ENCODE peak calls at places on chromosomes 11 and 22, in ten cellular contexts. X is A549, J is HepG2, K is K562, O is suprapubic skin, I is tibial nerve, U is GM12891, Z is HCT116, C is adrenal gland, V is lower leg skin. N is an unnamed sample.

GRCh38 chr11:58926695-58927094 is 12.6 kb upstream of the GLYATL1 start:
- DNase-seq in O (no peak), K (no peak), U (no peak), V (no peak), X (no peak), I (no peak), C (no peak), Z (no peak), J (no peak), N (no peak)

GRCh38 chr11:100682247-100682969 is 4.7 kb upstream of the ARHGAP42 start:
- DNase-seq in I (no peak), O (no peak), V (no peak), K (no peak), Z (peak), U (no peak), J (no peak), X (no peak), C (no peak), N (no peak)

GRCh38 chr11:46335858-46336600 is 11.2 kb upstream of the DGKZ start:
- DNase-seq in K (no peak), X (no peak), U (no peak), I (no peak), C (no peak), V (no peak), J (no peak), Z (no peak), O (no peak), N (peak)

GRCh38 chr22:35473971-35474370 is 66.7 kb upstream of the RASD2 start:
- DNase-seq in Z (no peak), C (no peak), J (no peak), V (no peak), U (no peak), K (no peak), X (no peak), I (no peak), O (no peak), N (no peak)

GRCh38 chr22:42939451-42939881 is 75.5 kb downstream of the PACSIN2 start:
- DNase-seq in I (no peak), Z (no peak), X (no peak), U (no peak), C (no peak), V (no peak), K (no peak), O (peak), J (no peak), N (no peak)

GRCh38 chr22:30115705-30116104 is 35.4 kb downstream of the HORMAD2 start:
- DNase-seq in K (no peak), X (no peak), Z (peak), U (no peak), C (no peak), V (no peak), J (no peak), O (no peak), I (no peak), N (no peak)

GRCh38 chr11:43130616-43131015 is 181.2 kb upstream of the API5 start:
- DNase-seq in K (no peak), Z (no peak), V (no peak), J (no peak), O (no peak), X (no peak), C (peak), I (no peak), U (no peak), N (no peak)

GRCh38 chr11:70358797-70359196 is 39.5 kb upstream of the CTTN start:
- DNase-seq in X (no peak), J (no peak), Z (no peak), V (no peak), K (no peak), I (no peak), U (no peak), C (no peak), O (no peak), N (no peak)

GRCh38 chr22:39138357-39138997 is 14.0 kb downstream of the CBX7 start:
- DNase-seq in Z (no peak), K (no peak), I (no peak), C (no peak), X (no peak), V (no peak), U (no peak), J (no peak), O (no peak), N (no peak)

GRCh38 chr11:44905131-44905866 is 45.4 kb downstream of the TP53I11 start:
- DNase-seq in C (no peak), Z (no peak), J (no peak), K (no peak), O (no peak), I (no peak), V (no peak), X (no peak), U (no peak), N (no peak)

GRCh38 chr11:68354181-68354872 is 41.9 kb downstream of the LRP5 start:
- DNase-seq in J (no peak), X (peak), Z (peak), I (peak), O (peak), K (no peak), V (peak), U (no peak), C (peak), N (peak)

GRCh38 chr11:27926981-27927481 is 180.9 kb downstream of the KIF18A start:
- DNase-seq in I (no peak), U (no peak), Z (no peak), J (no peak), X (no peak), C (no peak), V (no peak), O (no peak), K (peak), N (peak)

GRCh38 chr22:22740560-22741276 is 96.3 kb downstream of the GGTLC2 start:
- DNase-seq in U (no peak), C (no peak), Z (no peak), X (no peak), I (no peak), K (no peak), O (no peak), J (no peak), V (no peak), N (no peak)

GRCh38 chr11:72048718-72049460 is 31.5 kb downstream of the NUMA1 start:
- DNase-seq in K (no peak), C (peak), U (no peak), O (no peak), I (no peak), X (no peak), Z (no peak), J (peak), V (no peak), N (no peak)

GRCh38 chr11:130008326-130008725 is 5.7 kb upstream of the PRDM10 start:
- DNase-seq in C (no peak), I (no peak), O (no peak), K (no peak), Z (no peak), J (no peak), V (no peak), U (no peak), X (no peak), N (no peak)

GRCh38 chr11:57480409-57481137 is 20.2 kb downstream of the RTN4RL2 start:
- DNase-seq in I (peak), V (peak), X (peak), J (peak), O (no peak), Z (no peak), U (peak), C (peak), K (peak), N (peak)

GRCh38 chr22:21713428-21714058 is 22.1 kb downstream of the YPEL1 start:
- DNase-seq in I (no peak), O (no peak), V (no peak), J (no peak), Z (no peak), U (no peak), C (no peak), K (no peak), X (no peak), N (no peak)

GRCh38 chr11:131546218-131546895 is 175.9 kb downstream of the NTM start:
- DNase-seq in V (no peak), X (no peak), Z (no peak), I (no peak), U (no peak), C (no peak), J (no peak), K (no peak), O (no peak), N (no peak)

GRCh38 chr11:63920870-63921417 is 4.0 kb upstream of the RCOR2 start:
- DNase-seq in U (no peak), Z (no peak), V (no peak), I (no peak), X (no peak), O (no peak), C (no peak), K (peak), J (no peak), N (no peak)

GRCh38 chr22:19788661-19789225 is 28.2 kb downstream of the TBX1 start:
- DNase-seq in I (no peak), O (no peak), J (no peak), Z (no peak), K (no peak), U (no peak), X (no peak), C (no peak), V (no peak), N (no peak)

DNA sequence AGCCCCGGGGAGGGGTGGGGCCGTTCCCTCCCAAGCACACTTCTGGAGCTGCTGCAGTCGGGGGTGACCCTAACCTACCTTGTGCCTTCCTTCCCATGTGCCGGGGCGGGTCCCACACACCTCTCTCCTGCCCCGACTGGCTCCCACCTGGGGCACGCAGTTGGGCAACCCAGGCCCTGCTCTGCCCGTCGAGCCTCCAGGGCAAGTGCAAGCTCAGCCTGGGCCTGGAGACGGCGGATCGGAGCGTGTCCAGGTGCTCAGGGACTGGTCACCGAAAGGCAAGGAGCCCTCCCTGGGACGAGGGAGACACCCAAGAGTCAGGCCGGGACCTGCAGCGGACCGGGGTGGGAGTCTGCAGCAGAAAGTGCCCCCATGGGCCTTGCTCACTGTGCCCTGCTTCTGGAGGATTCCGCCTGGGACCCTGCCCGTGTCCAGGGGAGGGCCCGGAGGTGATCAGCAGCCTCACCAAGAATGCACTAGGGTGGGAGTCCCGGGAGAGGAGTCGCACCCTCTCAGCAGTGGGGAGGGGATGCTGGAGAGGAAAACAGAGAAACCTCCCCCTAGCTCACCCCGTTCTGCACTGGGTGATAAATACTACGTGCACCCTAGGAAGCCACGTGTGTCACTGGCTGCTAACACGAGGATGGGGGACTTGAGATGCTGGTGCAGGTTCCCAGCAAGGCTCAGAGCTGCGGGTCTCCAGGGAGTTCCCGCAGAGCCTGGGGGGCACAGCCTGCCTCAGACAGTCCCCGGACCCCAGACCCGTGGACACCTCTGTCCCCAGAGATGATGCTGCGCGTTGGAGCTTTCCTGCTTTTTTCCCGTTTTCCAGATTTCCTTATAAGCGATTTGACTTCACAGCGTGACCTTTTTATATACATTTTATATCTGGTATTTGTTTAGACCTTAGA is 5.2 kb upstream of the GATD1 start:
- DNase-seq in U (no peak), O (no peak), I (no peak), C (no peak), K (no peak), Z (no peak), V (no peak), J (no peak), X (no peak), N (no peak)
- TF ChIP-seq POLR2A in U (no peak), O (no peak), I (no peak), C (no peak), K (no peak), Z (peak), V (no peak), J (no peak), X (no peak), N (no peak)

GRCh38 chr11:65857500-65858353 is at the start of gene CFL1:
- DNase-seq in O (peak), V (peak), X (peak), C (peak), I (peak), U (peak), Z (peak), K (peak), J (peak), N (peak)

GRCh38 chr11:65854871-65855837 is 2.8 kb downstream of the CFL1 start:
- DNase-seq in O (peak), X (no peak), C (peak), Z (no peak), U (no peak), V (no peak), I (no peak), K (no peak), J (no peak), N (no peak)

GRCh38 chr11:65855927-65856363 is 2.0 kb downstream of the CFL1 start:
- DNase-seq in C (peak), U (no peak), I (no peak), X (no peak), J (no peak), Z (no peak), K (no peak), V (no peak), O (no peak), N (no peak)

GRCh38 chr11:65858354-65859133 is 564 bp upstream of the CFL1 start:
- DNase-seq in K (no peak), I (no peak), O (no peak), Z (no peak), J (no peak), V (no peak), C (no peak), U (no peak), X (no peak), N (no peak)

DNA sequence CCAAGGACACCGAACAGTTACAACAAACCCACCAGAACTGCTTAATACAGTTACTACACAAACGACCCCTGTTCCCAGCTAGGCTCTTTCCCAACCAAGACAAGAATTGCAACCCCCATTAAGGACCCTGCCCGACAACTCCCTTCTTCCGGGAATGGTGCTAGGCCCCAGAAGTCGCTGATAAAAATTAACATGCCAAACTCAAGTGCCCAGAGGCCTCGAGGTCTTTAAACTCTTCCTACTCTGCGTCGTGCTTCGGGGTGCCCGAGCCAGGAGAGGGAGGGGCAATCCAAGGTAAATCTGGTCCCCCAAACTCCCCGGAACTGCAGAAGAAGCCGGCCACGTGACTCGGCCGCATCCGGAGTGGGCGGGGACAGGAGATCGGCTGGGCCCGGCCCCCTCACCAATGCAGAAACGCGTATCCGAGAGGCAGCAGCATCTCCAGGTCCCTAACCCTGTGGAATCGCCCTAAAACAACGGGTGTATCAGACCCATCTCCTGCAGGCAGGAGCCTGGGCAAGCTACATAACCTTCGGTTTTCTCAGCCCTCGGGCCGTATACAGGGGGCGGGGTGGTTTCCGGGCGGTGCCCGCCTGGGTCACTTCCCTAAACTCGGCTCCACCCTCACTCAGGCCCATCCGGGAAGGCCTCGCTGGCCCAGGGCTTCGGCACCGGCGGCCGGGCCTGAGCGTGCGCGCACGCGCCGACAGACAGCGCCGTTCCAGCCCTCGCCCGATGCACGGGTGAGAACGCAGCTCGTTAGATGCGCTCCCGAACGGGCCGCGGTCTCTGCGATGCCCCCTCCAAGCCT is 1.1 kb downstream of the CFL1 start:
- DNase-seq in X (no peak), U (no peak), J (peak), I (peak), V (peak), K (peak), Z (no peak), O (peak), C (peak), N (peak)
- TF ChIP-seq POLR2A in X (peak), U (peak), J (peak), I (peak), V (no peak), K (peak), Z (no peak), O (no peak), C (peak), N (peak)

DNA sequence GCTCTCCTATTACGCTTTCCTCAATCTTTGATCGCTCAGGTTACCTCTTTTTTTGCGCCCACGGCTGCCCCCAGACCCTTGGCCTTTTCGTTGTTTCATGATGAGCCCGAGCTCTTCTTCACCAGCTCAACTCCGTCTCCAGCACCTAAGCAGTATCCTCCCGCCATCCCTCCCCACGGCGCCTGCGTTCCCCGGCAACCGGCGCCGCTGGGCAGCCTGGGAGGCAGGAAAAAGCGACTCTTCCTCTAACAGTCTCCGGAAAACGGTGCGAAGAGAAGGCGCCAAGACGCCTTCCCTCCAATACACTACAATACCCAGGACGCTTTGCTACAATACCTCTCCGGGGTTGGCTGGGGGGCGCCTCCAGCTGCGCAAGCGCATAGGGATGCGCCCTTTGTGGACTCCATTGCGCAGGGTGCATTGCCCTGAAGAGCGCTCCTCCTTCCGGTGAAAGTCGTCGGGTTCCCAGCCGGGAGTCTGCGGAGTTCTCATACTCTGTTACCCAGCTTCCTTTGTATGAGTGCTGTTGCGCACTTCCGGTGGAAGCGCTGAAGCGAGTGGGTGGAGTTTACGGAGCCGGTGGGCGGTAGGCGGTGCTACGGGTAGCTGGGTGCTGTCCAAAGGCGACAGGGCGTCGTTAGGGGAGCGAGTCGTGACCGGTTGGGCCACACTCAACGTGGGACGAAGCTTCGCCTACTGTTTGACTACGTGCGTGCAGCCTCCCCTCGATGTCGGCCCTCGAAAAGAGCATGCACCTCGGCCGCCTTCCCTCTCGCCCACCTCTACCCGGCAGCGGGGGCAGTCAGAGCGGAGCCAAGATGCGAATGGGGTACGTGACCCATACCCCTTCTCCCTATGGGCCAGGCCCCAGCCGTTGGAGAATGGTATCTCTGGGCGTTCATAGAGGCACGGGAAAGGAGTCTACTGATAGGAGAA is at the start of the genes C2CD3 and PPME1:
- DNase-seq in J (peak), O (peak), X (peak), K (peak), U (peak), C (peak), I (peak), Z (peak), V (peak), N (peak)
- TF ChIP-seq POLR2A in J (peak), O (peak), X (peak), K (peak), U (peak), C (peak), I (peak), Z (peak), V (no peak), N (peak)

GRCh38 chr11:65522640-65523322 is 2.1 kb upstream of the SCYL1 start:
- DNase-seq in Z (no peak), U (no peak), O (no peak), V (no peak), I (no peak), K (no peak), J (no peak), C (no peak), X (no peak), N (no peak)

GRCh38 chr11:65524010-65524746 is 705 bp upstream of the SCYL1 start:
- DNase-seq in K (no peak), O (peak), I (peak), J (no peak), C (no peak), X (no peak), U (no peak), Z (no peak), V (no peak), N (no peak)

GRCh38 chr11:65526744-65527143 is 1.9 kb downstream of the SCYL1 start:
- DNase-seq in O (no peak), J (no peak), Z (no peak), V (no peak), X (no peak), U (no peak), I (no peak), K (no peak), C (no peak), N (no peak)

GRCh38 chr11:65525659-65526480 is 987 bp downstream of the SCYL1 start:
- DNase-seq in I (no peak), K (no peak), U (no peak), J (no peak), X (no peak), C (no peak), O (no peak), Z (no peak), V (no peak), N (no peak)

DNA sequence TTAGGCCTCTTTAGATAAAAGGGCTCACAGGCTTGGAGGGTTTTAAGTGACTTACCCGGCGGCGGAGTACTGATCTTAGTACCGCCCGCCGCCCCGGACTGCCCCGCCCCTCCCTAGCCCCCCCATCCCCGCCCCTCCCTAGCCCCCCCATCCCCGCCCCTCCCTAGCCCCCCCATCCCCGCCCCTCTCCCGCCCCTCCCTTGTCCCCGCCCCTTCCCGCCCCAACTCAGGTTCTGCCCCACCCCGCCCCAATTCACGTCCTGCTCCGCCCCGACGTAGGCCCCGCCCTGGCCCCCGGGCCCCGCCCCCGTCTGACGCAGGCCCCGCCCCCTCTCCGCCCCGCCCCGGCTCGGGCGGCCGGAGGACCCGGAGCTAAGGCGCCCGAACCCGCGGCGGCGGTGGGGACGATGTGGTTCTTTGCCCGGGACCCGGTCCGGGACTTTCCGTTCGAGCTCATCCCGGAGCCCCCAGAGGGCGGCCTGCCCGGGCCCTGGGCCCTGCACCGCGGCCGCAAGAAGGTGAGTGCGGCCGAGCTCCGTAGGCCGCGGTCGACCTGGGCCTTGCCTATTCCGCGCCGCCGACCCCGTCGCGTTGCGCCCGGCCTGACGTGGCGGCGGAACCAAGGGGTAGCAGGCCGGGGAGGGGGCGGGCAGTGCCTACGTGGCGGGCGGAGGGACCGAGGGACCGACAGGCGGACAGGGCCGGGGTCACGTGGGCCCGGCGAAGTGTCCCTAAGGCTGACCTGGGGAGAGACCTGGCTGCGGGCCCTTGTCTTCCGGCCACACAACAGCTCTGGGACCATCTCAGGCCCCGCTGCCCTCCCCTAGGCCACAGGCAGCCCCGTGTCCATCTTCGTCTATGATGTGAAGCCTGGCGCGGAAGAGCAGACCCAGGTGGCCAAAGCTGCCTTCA is at the start of gene SCYL1:
- DNase-seq in K (peak), X (peak), Z (no peak), I (peak), O (peak), U (peak), V (peak), C (peak), J (no peak), N (no peak)
- TF ChIP-seq POLR2A in K (peak), X (peak), Z (no peak), I (peak), O (no peak), U (no peak), V (peak), C (peak), J (peak), N (peak)

GRCh38 chr11:122690801-122691649 is 35.5 kb downstream of the UBASH3B start:
- DNase-seq in O (no peak), K (no peak), C (no peak), Z (no peak), I (peak), U (no peak), X (no peak), J (no peak), V (no peak), N (no peak)
- TF ChIP-seq POLR2A in O (no peak), K (no peak), C (no peak), Z (no peak), I (no peak), U (no peak), X (no peak), J (no peak), V (no peak), N (no peak)

N was measured in H54.